ENCODE peak calls at places on chromosomes 11 and 22, in seven cellular contexts. One of them, this sample, is unnamed.

GRCh38 chr22:30878516-30879365 is 89.8 kb downstream of the MORC2 start:
- DNase-seq in GM20000: no peak
- DNase-seq in Caco-2: no peak
- DNase-seq in Calu3: no peak
- DNase-seq in fibroblast of the aortic adventitia: no peak
- DNase-seq in PC-3: no peak
- DNase-seq in bronchial epithelial cell: no peak
- DNase-seq in this sample: no peak

GRCh38 chr11:109033627-109034340 is 368.9 kb downstream of the DDX10 start:
- DNase-seq in fibroblast of the aortic adventitia: peak
- DNase-seq in Calu3: no peak
- DNase-seq in Caco-2: no peak
- DNase-seq in bronchial epithelial cell: peak
- DNase-seq in GM20000: no peak
- DNase-seq in PC-3: peak
- DNase-seq in this sample: peak

GRCh38 chr22:32175751-32176644 is 16.9 kb upstream of the C22orf42 start:
- DNase-seq in Calu3: peak
- DNase-seq in Caco-2: no peak
- DNase-seq in PC-3: no peak
- DNase-seq in GM20000: no peak
- DNase-seq in bronchial epithelial cell: no peak
- DNase-seq in fibroblast of the aortic adventitia: no peak
- DNase-seq in this sample: no peak

GRCh38 chr11:405976-406795 is 8.6 kb downstream of the SIGIRR start:
- DNase-seq in Caco-2: no peak
- DNase-seq in Calu3: no peak
- DNase-seq in bronchial epithelial cell: no peak
- DNase-seq in fibroblast of the aortic adventitia: no peak
- DNase-seq in GM20000: no peak
- DNase-seq in PC-3: no peak
- DNase-seq in this sample: no peak

GRCh38 chr11:33753304-33753703 is 17.1 kb upstream of the CD59 start:
- DNase-seq in PC-3: peak
- DNase-seq in Calu3: no peak
- DNase-seq in Caco-2: no peak
- DNase-seq in fibroblast of the aortic adventitia: peak
- DNase-seq in bronchial epithelial cell: no peak
- DNase-seq in GM20000: peak
- DNase-seq in this sample: peak

GRCh38 chr11:10638285-10638684 is 55.3 kb downstream of the IRAG1 start:
- DNase-seq in Caco-2: no peak
- DNase-seq in GM20000: no peak
- DNase-seq in fibroblast of the aortic adventitia: peak
- DNase-seq in PC-3: no peak
- DNase-seq in bronchial epithelial cell: no peak
- DNase-seq in Calu3: no peak
- DNase-seq in this sample: no peak

GRCh38 chr11:31870609-31871309 is 59.6 kb upstream of the PAX6 start:
- DNase-seq in PC-3: peak
- DNase-seq in GM20000: peak
- DNase-seq in bronchial epithelial cell: peak
- DNase-seq in Caco-2: peak
- DNase-seq in Calu3: peak
- DNase-seq in fibroblast of the aortic adventitia: peak
- DNase-seq in this sample: no peak

GRCh38 chr11:14093065-14093464 is 130.5 kb downstream of the SPON1 start:
- DNase-seq in bronchial epithelial cell: peak
- DNase-seq in GM20000: no peak
- DNase-seq in Calu3: no peak
- DNase-seq in Caco-2: no peak
- DNase-seq in fibroblast of the aortic adventitia: no peak
- DNase-seq in PC-3: no peak
- DNase-seq in this sample: no peak

GRCh38 chr11:76709756-76710155 is 39.2 kb upstream of the LRRC32 start:
- DNase-seq in fibroblast of the aortic adventitia: no peak
- DNase-seq in GM20000: no peak
- DNase-seq in Calu3: no peak
- DNase-seq in bronchial epithelial cell: no peak
- DNase-seq in Caco-2: no peak
- DNase-seq in PC-3: no peak
- DNase-seq in this sample: no peak

GRCh38 chr11:65425105-65425970 is 2.7 kb downstream of the NEAT1 start:
- DNase-seq in Calu3: peak
- DNase-seq in GM20000: peak
- DNase-seq in bronchial epithelial cell: peak
- DNase-seq in fibroblast of the aortic adventitia: peak
- DNase-seq in Caco-2: no peak
- DNase-seq in PC-3: peak
- DNase-seq in this sample: peak

GRCh38 chr11:62398011-62398994 is 20.5 kb upstream of the SCGB1A1 start:
- DNase-seq in bronchial epithelial cell: no peak
- DNase-seq in Caco-2: peak
- DNase-seq in Calu3: no peak
- DNase-seq in PC-3: no peak
- DNase-seq in GM20000: no peak
- DNase-seq in fibroblast of the aortic adventitia: peak
- DNase-seq in this sample: peak

GRCh38 chr11:61057615-61058014 is 44.7 kb upstream of the CD5 start:
- DNase-seq in Calu3: no peak
- DNase-seq in PC-3: no peak
- DNase-seq in fibroblast of the aortic adventitia: no peak
- DNase-seq in bronchial epithelial cell: no peak
- DNase-seq in GM20000: no peak
- DNase-seq in Caco-2: peak
- DNase-seq in this sample: no peak

GRCh38 chr11:45450189-45450588 is 164.0 kb upstream of the SYT13 start:
- DNase-seq in Calu3: no peak
- DNase-seq in PC-3: no peak
- DNase-seq in bronchial epithelial cell: no peak
- DNase-seq in Caco-2: no peak
- DNase-seq in fibroblast of the aortic adventitia: peak
- DNase-seq in GM20000: no peak
- DNase-seq in this sample: peak

GRCh38 chr22:22461111-22461510 is 47.4 kb downstream of the ZNF280B start:
- DNase-seq in Calu3: no peak
- DNase-seq in Caco-2: no peak
- DNase-seq in bronchial epithelial cell: no peak
- DNase-seq in PC-3: no peak
- DNase-seq in fibroblast of the aortic adventitia: no peak
- DNase-seq in GM20000: no peak
- DNase-seq in this sample: no peak

GRCh38 chr11:61186504-61186903 is 16.8 kb upstream of the PGA3 start:
- DNase-seq in bronchial epithelial cell: no peak
- DNase-seq in Calu3: no peak
- DNase-seq in Caco-2: no peak
- DNase-seq in fibroblast of the aortic adventitia: no peak
- DNase-seq in PC-3: no peak
- DNase-seq in GM20000: no peak
- DNase-seq in this sample: no peak

GRCh38 chr11:115579181-115579825 is 75.1 kb upstream of the CADM1 start:
- DNase-seq in bronchial epithelial cell: peak
- DNase-seq in Caco-2: no peak
- DNase-seq in PC-3: peak
- DNase-seq in Calu3: no peak
- DNase-seq in GM20000: no peak
- DNase-seq in fibroblast of the aortic adventitia: no peak
- DNase-seq in this sample: no peak

GRCh38 chr11:9459573-9460321 is 1.1 kb upstream of the ZNF143 start:
- DNase-seq in PC-3: peak
- DNase-seq in Calu3: peak
- DNase-seq in fibroblast of the aortic adventitia: peak
- DNase-seq in Caco-2: no peak
- DNase-seq in GM20000: no peak
- DNase-seq in bronchial epithelial cell: peak
- DNase-seq in this sample: peak

GRCh38 chr22:44658371-44658953 is 43.5 kb upstream of the PRR5 start:
- DNase-seq in Caco-2: no peak
- DNase-seq in Calu3: no peak
- DNase-seq in fibroblast of the aortic adventitia: peak
- DNase-seq in GM20000: no peak
- DNase-seq in bronchial epithelial cell: no peak
- DNase-seq in PC-3: no peak
- DNase-seq in this sample: no peak

GRCh38 chr22:27019827-27020226 is 362.4 kb downstream of the MIAT start:
- DNase-seq in bronchial epithelial cell: no peak
- DNase-seq in Calu3: peak
- DNase-seq in Caco-2: peak
- DNase-seq in fibroblast of the aortic adventitia: no peak
- DNase-seq in GM20000: no peak
- DNase-seq in PC-3: no peak
- DNase-seq in this sample: no peak

GRCh38 chr11:68127791-68128681 is 6.8 kb upstream of the CHKA start:
- DNase-seq in Caco-2: peak
- DNase-seq in GM20000: no peak
- DNase-seq in Calu3: peak
- DNase-seq in fibroblast of the aortic adventitia: peak
- DNase-seq in bronchial epithelial cell: no peak
- DNase-seq in PC-3: peak
- DNase-seq in this sample: no peak

GRCh38 chr11:119179983-119180382 is 5.3 kb upstream of the NHERF4 start:
- DNase-seq in Caco-2: no peak
- DNase-seq in bronchial epithelial cell: no peak
- DNase-seq in fibroblast of the aortic adventitia: no peak
- DNase-seq in PC-3: no peak
- DNase-seq in GM20000: no peak
- DNase-seq in Calu3: no peak
- DNase-seq in this sample: no peak

GRCh38 chr11:73140213-73141030 is 1.7 kb downstream of the FCHSD2 start:
- DNase-seq in fibroblast of the aortic adventitia: peak
- DNase-seq in Caco-2: peak
- DNase-seq in PC-3: peak
- DNase-seq in bronchial epithelial cell: peak
- DNase-seq in Calu3: peak
- DNase-seq in GM20000: peak
- DNase-seq in this sample: no peak

GRCh38 chr22:26800858-26801257 is 143.5 kb downstream of the MIAT start:
- DNase-seq in fibroblast of the aortic adventitia: no peak
- DNase-seq in bronchial epithelial cell: no peak
- DNase-seq in PC-3: no peak
- DNase-seq in Caco-2: peak
- DNase-seq in GM20000: no peak
- DNase-seq in Calu3: peak
- DNase-seq in this sample: peak

GRCh38 chr11:117089685-117090084 is 8.5 kb downstream of the SIK3 start:
- DNase-seq in Calu3: no peak
- DNase-seq in PC-3: peak
- DNase-seq in fibroblast of the aortic adventitia: no peak
- DNase-seq in bronchial epithelial cell: peak
- DNase-seq in Caco-2: no peak
- DNase-seq in GM20000: no peak
- DNase-seq in this sample: no peak

GRCh38 chr11:126113963-126114362 is 51.3 kb upstream of the CDON start:
- DNase-seq in bronchial epithelial cell: no peak
- DNase-seq in fibroblast of the aortic adventitia: peak
- DNase-seq in GM20000: no peak
- DNase-seq in Calu3: no peak
- DNase-seq in Caco-2: no peak
- DNase-seq in PC-3: no peak
- DNase-seq in this sample: no peak

GRCh38 chr22:39232806-39233735 is 11.7 kb downstream of the PDGFB start:
- DNase-seq in bronchial epithelial cell: no peak
- DNase-seq in Calu3: no peak
- DNase-seq in Caco-2: no peak
- DNase-seq in fibroblast of the aortic adventitia: no peak
- DNase-seq in PC-3: no peak
- DNase-seq in GM20000: no peak
- DNase-seq in this sample: no peak
- TF ChIP-seq CTCF in bronchial epithelial cell: no peak
- TF ChIP-seq CTCF in Calu3: no peak
- TF ChIP-seq CTCF in Caco-2: no peak
- TF ChIP-seq CTCF in fibroblast of the aortic adventitia: no peak
- TF ChIP-seq CTCF in PC-3: no peak
- TF ChIP-seq CTCF in GM20000: no peak
- TF ChIP-seq CTCF in this sample: no peak

DNA sequence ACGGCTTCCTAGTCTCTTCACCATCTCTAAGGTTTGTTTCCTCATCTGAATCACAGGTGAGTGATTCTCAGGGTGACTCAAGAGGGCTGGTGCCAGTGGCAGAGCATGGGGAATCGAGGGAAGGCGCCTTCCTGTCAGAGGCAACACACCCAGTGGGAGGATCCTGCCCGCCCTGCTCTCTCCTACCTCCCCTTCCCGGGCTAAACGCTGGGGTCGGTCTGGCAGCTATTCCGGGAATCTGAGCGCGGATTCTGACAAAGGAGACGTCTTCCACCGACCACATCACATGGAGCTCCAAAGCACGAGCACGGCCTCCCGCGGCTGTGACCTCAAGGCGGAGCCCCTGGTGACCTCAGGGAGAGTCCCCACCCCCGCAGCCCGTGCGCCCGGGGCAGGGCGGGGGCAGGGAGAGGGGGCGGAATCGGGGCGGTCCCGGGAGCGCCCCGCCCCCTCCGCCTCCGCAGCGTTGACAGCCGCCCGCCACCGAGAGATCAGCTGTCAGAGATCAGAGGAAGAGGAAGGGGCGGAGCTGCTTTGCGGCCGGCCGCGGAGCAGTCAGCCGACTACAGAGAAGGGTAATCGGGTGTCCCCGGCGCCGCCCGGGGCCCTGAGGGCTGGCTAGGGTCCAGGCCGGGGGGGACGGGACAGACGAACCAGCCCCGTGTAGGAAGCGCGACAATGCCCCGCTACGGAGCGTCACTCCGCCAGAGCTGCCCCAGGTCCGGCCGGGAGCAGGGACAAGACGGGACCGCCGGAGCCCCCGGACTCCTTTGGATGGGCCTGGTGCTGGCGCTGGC is at the start of gene SMPD1:
- DNase-seq in fibroblast of the aortic adventitia: peak
- DNase-seq in Calu3: peak
- DNase-seq in PC-3: peak
- DNase-seq in bronchial epithelial cell: peak
- DNase-seq in GM20000: peak
- DNase-seq in Caco-2: peak
- DNase-seq in this sample: peak
- TF ChIP-seq CTCF in fibroblast of the aortic adventitia: no peak
- TF ChIP-seq CTCF in Calu3: no peak
- TF ChIP-seq CTCF in PC-3: no peak
- TF ChIP-seq CTCF in bronchial epithelial cell: no peak
- TF ChIP-seq CTCF in GM20000: no peak
- TF ChIP-seq CTCF in Caco-2: no peak
- TF ChIP-seq CTCF in this sample: no peak

GRCh38 chr11:79055866-79056632 is 384.8 kb downstream of the TENM4 start:
- DNase-seq in Caco-2: no peak
- DNase-seq in bronchial epithelial cell: no peak
- DNase-seq in GM20000: no peak
- DNase-seq in PC-3: no peak
- DNase-seq in Calu3: no peak
- DNase-seq in fibroblast of the aortic adventitia: peak
- DNase-seq in this sample: peak
- TF ChIP-seq CTCF in Caco-2: peak
- TF ChIP-seq CTCF in bronchial epithelial cell: no peak
- TF ChIP-seq CTCF in GM20000: no peak
- TF ChIP-seq CTCF in PC-3: peak
- TF ChIP-seq CTCF in Calu3: no peak
- TF ChIP-seq CTCF in fibroblast of the aortic adventitia: peak
- TF ChIP-seq CTCF in this sample: peak

DNA sequence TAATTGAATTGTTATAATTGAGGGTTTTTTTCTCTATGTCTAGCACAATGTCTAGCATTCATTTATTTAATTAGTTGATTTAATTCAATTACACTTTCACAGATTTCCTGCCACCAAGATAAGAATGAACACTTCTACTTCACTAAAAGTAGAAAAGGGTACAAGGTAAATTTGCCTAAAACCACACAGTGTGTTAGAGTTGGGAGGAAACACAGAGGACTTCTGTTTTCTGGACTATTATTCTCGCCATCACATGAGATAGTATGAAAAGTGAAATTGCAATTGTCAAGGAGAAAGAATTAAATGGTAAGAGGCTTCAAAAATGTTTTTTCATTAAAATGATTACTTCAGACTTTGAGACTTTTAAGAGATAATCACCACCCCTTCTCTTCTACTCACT is 109.5 kb downstream of the ETS1 start:
- DNase-seq in Caco-2: no peak
- DNase-seq in Calu3: no peak
- DNase-seq in bronchial epithelial cell: no peak
- DNase-seq in GM20000: no peak
- DNase-seq in fibroblast of the aortic adventitia: no peak
- DNase-seq in PC-3: no peak
- DNase-seq in this sample: no peak
- TF ChIP-seq CTCF in Caco-2: no peak
- TF ChIP-seq CTCF in Calu3: no peak
- TF ChIP-seq CTCF in bronchial epithelial cell: no peak
- TF ChIP-seq CTCF in GM20000: no peak
- TF ChIP-seq CTCF in fibroblast of the aortic adventitia: no peak
- TF ChIP-seq CTCF in PC-3: no peak
- TF ChIP-seq CTCF in this sample: no peak

This sample was measured in HFFc6.